ENCODE peak calls at places on chromosomes 7 and 10, in seven cellular contexts. N is adrenal gland, B is A549, U is pancreas, F is tibial nerve, G is thoracic aorta, L is left lung. S is an unnamed sample. For H3K9me3, the result is how much of the 10 kb centered on the place peaks cover.

GRCh38 chr10:16965740-16966447 is 148.7 kb upstream of the RSU1 start:
- DNase-seq in G (peak), F (no peak), N (peak), B (peak), L (no peak), U (no peak), S (no peak)

GRCh38 chr7:103988468-103989199 is 824 bp downstream of the RELN start:
- DNase-seq in G (no peak), N (no peak), U (peak), L (peak), F (no peak), B (peak), S (no peak)

GRCh38 chr7:69439040-69439439 is 159.2 kb upstream of the AUTS2 start:
- DNase-seq in F (no peak), N (no peak), G (no peak), L (no peak), U (no peak), B (no peak), S (no peak)

GRCh38 chr7:17239683-17240521 is 58.5 kb upstream of the AHR start:
- DNase-seq in G (no peak), U (no peak), F (no peak), L (no peak), N (no peak), B (peak), S (no peak)

GRCh38 chr10:8088504-8088903 is 34.0 kb downstream of the GATA3 start:
- DNase-seq in N (no peak), F (no peak), G (no peak), L (no peak), U (no peak), B (no peak), S (peak)

GRCh38 chr7:70741666-70742065 is 390.3 kb upstream of the GALNT17 start:
- DNase-seq in N (no peak), B (no peak), U (no peak), G (no peak), F (no peak), L (no peak), S (no peak)

GRCh38 chr7:107253599-107253998 is 84.8 kb downstream of the HBP1 start:
- DNase-seq in G (no peak), F (no peak), B (no peak), N (no peak), U (no peak), L (no peak), S (no peak)

GRCh38 chr10:116753759-116754158 is 11.4 kb upstream of the HSPA12A start:
- DNase-seq in F (no peak), L (no peak), B (no peak), G (peak), U (no peak), N (peak), S (no peak)

GRCh38 chr10:13617146-13617545 is 30.4 kb downstream of the PRPF18 start:
- DNase-seq in B (no peak), N (no peak), F (no peak), L (no peak), G (no peak), U (no peak), S (no peak)

GRCh38 chr10:13614530-13615332 is 28.0 kb downstream of the PRPF18 start:
- DNase-seq in L (no peak), U (no peak), B (peak), F (no peak), N (no peak), G (no peak), S (no peak)

GRCh38 chr10:13615650-13616049 is 28.9 kb downstream of the PRPF18 start:
- DNase-seq in B (no peak), L (no peak), F (no peak), N (no peak), G (no peak), U (no peak), S (no peak)

GRCh38 chr10:13612654-13613373 is 26.0 kb downstream of the PRPF18 start:
- DNase-seq in G (no peak), F (no peak), U (no peak), L (no peak), N (no peak), B (no peak), S (no peak)

GRCh38 chr10:13613519-13613918 is 26.8 kb downstream of the PRPF18 start:
- DNase-seq in F (no peak), L (no peak), B (peak), U (no peak), N (no peak), G (no peak), S (no peak)
- H3K27ac ChIP-seq in F (no peak), L (no peak), B (no peak), U (no peak), N (no peak), G (no peak), S (no peak)

GRCh38 chr7:63067897-63068585 is 930.6 kb upstream of the ZNF722 start:
- DNase-seq in U (no peak), B (no peak), N (peak), F (no peak), L (no peak), G (no peak), S (no peak)
- H3K9me3 ChIP-seq in U (under half), B (under half), N (under half), F (under half), L (half or more), G (under half), S (under half)

DNA sequence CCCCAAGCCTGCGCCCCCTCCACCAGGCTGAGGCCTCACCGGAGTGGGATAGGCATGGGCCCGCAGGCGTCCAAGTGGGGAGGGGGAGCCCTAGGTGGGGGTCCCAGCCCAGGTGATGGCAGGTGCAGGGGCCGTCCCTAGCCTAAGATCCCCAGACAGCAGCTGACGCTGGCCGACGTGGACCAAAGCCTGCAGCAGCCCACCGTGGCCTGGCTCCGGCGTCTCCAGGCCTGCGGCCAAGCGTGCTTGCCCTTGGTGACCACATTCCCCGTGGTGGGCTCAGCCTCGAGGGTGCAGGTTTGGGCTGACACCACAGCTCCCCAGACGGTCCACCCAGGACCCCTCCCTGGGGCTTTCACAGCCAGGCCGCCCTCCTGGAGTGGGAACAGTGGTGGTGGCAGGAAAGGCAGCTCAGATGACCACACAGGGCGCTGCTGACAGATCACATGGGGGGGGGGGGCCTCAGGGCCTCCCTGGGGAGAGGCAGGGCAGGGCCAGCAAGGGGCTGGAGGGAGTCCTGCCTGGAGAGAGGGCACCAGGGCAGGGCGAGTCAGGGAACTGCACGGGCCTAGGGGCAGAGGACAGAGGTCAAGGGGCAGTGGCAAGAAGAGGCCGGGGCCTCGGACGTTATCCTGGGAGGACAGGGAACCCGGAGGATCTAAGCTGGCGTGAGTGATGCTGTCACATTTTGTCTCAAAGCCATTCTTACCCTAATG is 767 bp upstream of the ADAM8 start:
- DNase-seq in B (no peak), G (no peak), F (no peak), U (peak), N (no peak), L (peak), S (no peak)
- H3K27ac ChIP-seq in B (no peak), G (no peak), F (peak), U (no peak), N (peak), L (peak), S (peak)

GRCh38 chr7:157978766-157979165 is 608.9 kb downstream of the PTPRN2 start:
- DNase-seq in N (no peak), U (no peak), B (no peak), F (no peak), L (no peak), G (no peak), S (no peak)
- H3K9me3 ChIP-seq in N (under half), U (under half), B (under half), F (under half), L (under half), G (under half), S (under half)

GRCh38 chr7:78081344-78081743 is 282.8 kb downstream of the PHTF2 start:
- DNase-seq in B (no peak), F (no peak), U (no peak), N (no peak), G (no peak), L (no peak), S (no peak)
- H3K27ac ChIP-seq in B (no peak), F (no peak), U (no peak), N (no peak), G (no peak), L (no peak), S (no peak)

S was measured in CD8-positive, alpha-beta memory T cell.